ENCODE peak calls at places on chromosome 12, in eight cellular contexts. F is naive thymus-derived CD8-positive, alpha-beta T cell; V is esophagus squamous epithelium; O is CD4-positive, alpha-beta memory T cell; B is NCI-H1092; Y is HT1080; T is SW480; N is right lobe of liver. A is an unnamed sample.

GRCh38 chr12:8455727-8456360 is at the start of gene CLEC6A:
- DNase-seq in V (no peak), N (no peak), T (no peak), O (no peak), B (no peak), Y (no peak), F (no peak), A (no peak)

GRCh38 chr12:47366203-47366978 is 286.6 kb upstream of the AMIGO2 start:
- DNase-seq in B (no peak), Y (no peak), V (no peak), T (no peak), O (no peak), N (no peak), F (no peak), A (no peak)

GRCh38 chr12:32737715-32738114 is 18.0 kb downstream of the YARS2 start:
- DNase-seq in N (no peak), O (no peak), V (no peak), F (no peak), B (no peak), T (no peak), Y (no peak), A (no peak)

GRCh38 chr12:104903648-104904423 is 54.3 kb downstream of the SLC41A2 start:
- DNase-seq in V (no peak), O (no peak), Y (no peak), F (no peak), N (no peak), T (no peak), B (no peak), A (no peak)

GRCh38 chr12:116916714-116917114 is 6.0 kb downstream of the FBXW8 start:
- DNase-seq in N (peak; percentile 23), O (peak; percentile 55), F (no peak), Y (peak; percentile 94), T (peak; percentile 98), V (no peak), B (no peak), A (peak; percentile 56)

GRCh38 chr12:113237748-113238147 is 16.5 kb downstream of the TPCN1 start:
- DNase-seq in V (no peak), B (no peak), T (no peak), O (no peak), F (no peak), Y (no peak), N (no peak), A (no peak)

GRCh38 chr12:43737646-43738045 is 20.9 kb downstream of the PUS7L start:
- DNase-seq in F (no peak), O (no peak), T (no peak), B (no peak), V (no peak), Y (peak; percentile 79), N (no peak), A (no peak)

GRCh38 chr12:75905975-75906374 is 125.6 kb downstream of the PHLDA1 start:
- DNase-seq in O (no peak), F (no peak), Y (no peak), V (no peak), B (no peak), T (no peak), N (no peak), A (no peak)

GRCh38 chr12:64452559-64453329 is 824 bp downstream of the TBK1 start:
- DNase-seq in B (no peak), N (no peak), Y (peak; percentile 71), V (no peak), F (no peak), O (no peak), T (peak; percentile 68), A (no peak)

GRCh38 chr12:76588881-76589565 is 29.5 kb upstream of the OSBPL8 start:
- DNase-seq in Y (peak; percentile 15), F (no peak), O (no peak), N (no peak), T (no peak), B (no peak), V (no peak), A (no peak)

GRCh38 chr12:7917392-7918267 is 18.4 kb downstream of the SLC2A3 start:
- DNase-seq in Y (no peak), F (no peak), V (no peak), B (no peak), N (no peak), O (no peak), T (peak; percentile 77), A (no peak)

GRCh38 chr12:127559349-127560040 is 707.5 kb upstream of the TMEM132C start:
- DNase-seq in V (no peak), B (peak; percentile 96), N (peak; percentile 23), F (no peak), T (peak; percentile 92), Y (peak; percentile 97), O (peak; percentile 76), A (peak; percentile 56)

GRCh38 chr12:19095331-19095730 is 34.2 kb upstream of the PLEKHA5 start:
- DNase-seq in T (no peak), F (no peak), B (no peak), V (no peak), N (no peak), Y (no peak), O (no peak), A (no peak)

GRCh38 chr12:25979563-25979962 is 21.1 kb downstream of the RASSF8 start:
- DNase-seq in Y (no peak), F (no peak), B (no peak), T (no peak), N (no peak), V (no peak), O (no peak), A (no peak)

GRCh38 chr12:104243971-104244370 is 28.4 kb downstream of the TXNRD1 start:
- DNase-seq in B (no peak), O (no peak), V (no peak), F (no peak), Y (no peak), T (no peak), N (no peak), A (no peak)

GRCh38 chr12:113103756-113104450 is 31.7 kb downstream of the RASAL1 start:
- DNase-seq in T (no peak), N (no peak), Y (no peak), V (no peak), B (peak; percentile 46), O (peak; percentile 78), F (peak; percentile 54), A (peak; percentile 57)

A was measured in stimulated activated CD8-positive, alpha-beta memory T cell treated with anti-CD3 and anti-CD28 coated beads, Interleukin-15, amount 100 ng/mL, for 48 hours.